ENCODE peak calls at places on chromosomes 6 and 20, in five cellular contexts. G is fibroblast of lung, Q is IMR-90, C is cardiac muscle cell, F is uterus. Y is an unnamed sample.

GRCh38 chr20:60126975-60127374 is 168.8 kb downstream of the CDH26 start:
- DNase-seq in Q (no peak), F (no peak), C (no peak), G (no peak), Y (no peak)

GRCh38 chr20:33175123-33175522 is 7.2 kb downstream of the BPIFA2 start:
- DNase-seq in Q (no peak), G (no peak), F (no peak), C (no peak), Y (no peak)

GRCh38 chr6:100232791-100233573 is 231.7 kb downstream of the SIM1 start:
- DNase-seq in Q (no peak), F (no peak), C (no peak), G (no peak), Y (no peak)

GRCh38 chr6:5082487-5083306 is 2.4 kb upstream of the PPP1R3G start:
- DNase-seq in F (peak; percentile 23), C (peak; percentile 61), G (peak; percentile 83), Q (peak; percentile 81), Y (no peak)

GRCh38 chr6:158168054-158168303 is at the start of gene SERAC1:
- DNase-seq in C (no peak), G (no peak), Q (no peak), F (no peak), Y (no peak)

GRCh38 chr6:81894788-81895221 is 142.3 kb upstream of the TENT5A start:
- DNase-seq in C (peak; percentile 22), G (peak; percentile 60), Q (peak; percentile 39), F (no peak), Y (no peak)

GRCh38 chr20:12276011-12276673 is 358.4 kb downstream of the BTBD3 start:
- DNase-seq in Q (no peak), G (no peak), F (no peak), C (no peak), Y (no peak)

GRCh38 chr20:44110816-44111568 is 76.0 kb downstream of the JPH2 start:
- DNase-seq in G (no peak), F (no peak), C (no peak), Q (no peak), Y (peak; percentile 62)

GRCh38 chr6:112232845-112233256 is 21.5 kb downstream of the LAMA4 start:
- DNase-seq in G (peak; percentile 98), F (peak; percentile 59), C (peak; percentile 95), Q (peak; percentile 80), Y (no peak)

GRCh38 chr6:13013681-13014550 is 297.3 kb downstream of the PHACTR1 start:
- DNase-seq in G (peak; percentile 18), Q (no peak), C (peak; percentile 37), F (no peak), Y (no peak)

GRCh38 chr6:139423037-139423698 is 48.7 kb upstream of the CITED2 start:
- DNase-seq in Q (no peak), G (no peak), F (no peak), C (no peak), Y (no peak)

GRCh38 chr20:49983848-49984408 is 1.1 kb downstream of the SNAI1 start:
- DNase-seq in Q (peak; percentile 49), G (peak; percentile 42), F (no peak), C (peak; percentile 68), Y (no peak)

GRCh38 chr6:138610816-138611215 is 111.5 kb upstream of the NHSL1 start:
- DNase-seq in F (no peak), G (no peak), C (no peak), Q (no peak), Y (no peak)

GRCh38 chr20:43962518-43962917 is 47.9 kb downstream of the TOX2 start:
- DNase-seq in Q (no peak), G (no peak), C (no peak), F (no peak), Y (no peak)

GRCh38 chr20:39464238-39464637 is 502.1 kb downstream of the DHX35 start:
- DNase-seq in F (no peak), Q (no peak), G (no peak), C (no peak), Y (no peak)

GRCh38 chr20:50645253-50646068 is 45.9 kb downstream of the RIPOR3 start:
- DNase-seq in G (peak; percentile 97), C (peak; percentile 99), Q (peak; percentile 100), F (peak; percentile 88), Y (no peak)

GRCh38 chr6:48200874-48201273 is 89.9 kb upstream of the PTCHD4 start:
- DNase-seq in C (no peak), Q (no peak), G (no peak), F (no peak), Y (no peak)

GRCh38 chr6:98653171-98653570 is 181.2 kb upstream of the POU3F2 start:
- DNase-seq in G (peak; percentile 96), C (no peak), Q (no peak), F (no peak), Y (no peak)

GRCh38 chr6:129630606-129631005 is 79.4 kb downstream of the ARHGAP18 start:
- DNase-seq in G (no peak), Q (no peak), C (no peak), F (no peak), Y (no peak)

GRCh38 chr6:52420668-52421358 is 671 bp downstream of the EFHC1 start:
- DNase-seq in F (no peak), Q (peak; percentile 33), C (peak; percentile 42), G (peak; percentile 52), Y (no peak)

GRCh38 chr6:12024715-12025434 is 12.8 kb downstream of the HIVEP1 start:
- DNase-seq in Q (peak; percentile 95), G (peak; percentile 86), F (no peak), C (peak; percentile 50), Y (no peak)

GRCh38 chr20:59578602-59579403 is 25.5 kb upstream of the PHACTR3 start:
- DNase-seq in F (no peak), C (no peak), Q (no peak), G (no peak), Y (no peak)

GRCh38 chr6:38638941-38639497 is 710 bp downstream of the BTBD9 start:
- DNase-seq in F (no peak), C (peak; percentile 40), G (peak; percentile 60), Q (peak; percentile 58), Y (peak; percentile 82)

GRCh38 chr20:63625771-63626423 is 1.0 kb downstream of the GMEB2 start:
- DNase-seq in Q (peak; percentile 17), C (peak; percentile 32), G (peak; percentile 51), F (no peak), Y (no peak)

GRCh38 chr20:43824279-43824678 is 90.4 kb upstream of the TOX2 start:
- DNase-seq in G (no peak), F (no peak), C (no peak), Q (no peak), Y (no peak)

GRCh38 chr6:32882879-32883250 is 28.9 kb downstream of the PSMB9 start:
- DNase-seq in Q (peak; percentile 82), G (peak; percentile 59), F (no peak), C (peak; percentile 20), Y (no peak)

GRCh38 chr6:149153637-149154036 is 163.9 kb upstream of the TAB2 start:
- DNase-seq in G (no peak), C (no peak), F (no peak), Q (no peak), Y (no peak)

GRCh38 chr6:137522399-137522798 is 28.2 kb upstream of the OLIG3 start:
- DNase-seq in F (no peak), C (peak; percentile 5), Q (no peak), G (no peak), Y (no peak)

GRCh38 chr6:44671333-44671732 is 283.8 kb downstream of the CDC5L start:
- DNase-seq in C (no peak), Q (no peak), G (no peak), F (no peak), Y (peak; percentile 21)

GRCh38 chr6:121817141-121817540 is 381.7 kb downstream of the GJA1 start:
- DNase-seq in G (peak; percentile 59), C (peak; percentile 49), F (no peak), Q (peak; percentile 47), Y (no peak)

GRCh38 chr20:35187584-35188190 is 15.8 kb downstream of the PROCR start:
- DNase-seq in C (no peak), F (no peak), Q (peak; percentile 59), G (no peak), Y (no peak)

GRCh38 chr6:16594849-16595248 is 166.4 kb downstream of the ATXN1 start:
- DNase-seq in C (no peak), F (no peak), G (no peak), Q (no peak), Y (no peak)

GRCh38 chr6:142698751-142699150 is 246.2 kb downstream of the HIVEP2 start:
- DNase-seq in C (no peak), G (no peak), Q (no peak), F (no peak), Y (no peak)

GRCh38 chr6:154567695-154568220 is 57.3 kb upstream of the CNKSR3 start:
- DNase-seq in C (no peak), F (no peak), Q (no peak), G (no peak), Y (no peak)

GRCh38 chr20:51074062-51074461 is 51.2 kb upstream of the KCNG1 start:
- DNase-seq in C (no peak), Q (no peak), G (no peak), F (no peak), Y (no peak)

GRCh38 chr6:90226257-90226656 is 70.4 kb downstream of the BACH2 start:
- DNase-seq in Q (peak; percentile 74), F (no peak), G (peak; percentile 48), C (no peak), Y (no peak)
- H3K27ac ChIP-seq in Q (no peak overlapping the region), F (no peak overlapping the region), G (no peak overlapping the region), C (no peak overlapping the region), Y (no peak overlapping the region)

GRCh38 chr20:58246346-58246745 is 17.9 kb upstream of the ANKRD60 start:
- DNase-seq in G (peak; percentile 17), Q (no peak), C (peak; percentile 54), F (no peak), Y (no peak)
- TF ChIP-seq CTCF in G (no peak), Q (peak; percentile 30), C (peak; percentile 36), F (no peak), Y (no peak)

GRCh38 chr6:170099387-170099786 is 191.5 kb downstream of the DLL1 start:
- DNase-seq in F (no peak), C (no peak), Q (no peak), G (no peak), Y (peak; percentile 35)
- H3K4me3 ChIP-seq in F (no peak overlapping the region), C (no peak overlapping the region), Q (no peak overlapping the region), G (no peak overlapping the region), Y (no peak overlapping the region)

GRCh38 chr6:167394330-167394729 is 69.4 kb downstream of the TTLL2 start:
- DNase-seq in F (no peak), Q (no peak), C (peak; percentile 7), G (no peak), Y (no peak)
- H3K27ac ChIP-seq in F (no peak overlapping the region), Q (no peak overlapping the region), C (no peak overlapping the region), G (no peak overlapping the region), Y (no peak overlapping the region)